ENCODE peak calls at places on chromosomes 5 and 9, in six cellular contexts. P, S, E, Z, W and G are unnamed samples.

GRCh38 chr9:129143031-129143441 is 31.8 kb downstream of the PTPA start:
- DNase-seq in P (peak; percentile 92), S (peak; percentile 76), E (peak; percentile 77), Z (peak; percentile 90), W (peak; percentile 96), G (peak; percentile 92)

GRCh38 chr5:137957948-137958347 is 68.7 kb downstream of the PKD2L2 start:
- DNase-seq in P (peak; percentile 7), S (no peak), E (no peak), Z (no peak), W (no peak), G (no peak)

GRCh38 chr5:18112066-18112465 is 477.8 kb downstream of the TAF11L14 start:
- DNase-seq in P (no peak), S (no peak), E (no peak), Z (no peak), W (no peak), G (no peak)

GRCh38 chr5:178644826-178645545 is 18.1 kb upstream of the CLK4 start:
- DNase-seq in P (peak; percentile 29), S (no peak), E (no peak), Z (no peak), W (peak; percentile 70), G (no peak)

GRCh38 chr5:34656700-34657549 is 797 bp downstream of the RAI14 start:
- DNase-seq in P (no peak), S (peak; percentile 33), E (no peak), Z (peak; percentile 39), W (peak; percentile 32), G (peak; percentile 47)

GRCh38 chr5:33637011-33637410 is 196.2 kb downstream of the TARS1 start:
- DNase-seq in P (no peak), S (no peak), E (no peak), Z (no peak), W (no peak), G (no peak)

GRCh38 chr5:119187776-119188529 is 117.1 kb downstream of the DMXL1 start:
- DNase-seq in P (no peak), S (no peak), E (no peak), Z (no peak), W (no peak), G (no peak)

GRCh38 chr5:140635291-140636257 is 2.6 kb upstream of the CD14 start:
- DNase-seq in P (no peak), S (no peak), E (no peak), Z (no peak), W (no peak), G (no peak)

GRCh38 chr5:19605846-19606407 is 382.1 kb downstream of the CDH18 start:
- DNase-seq in P (no peak), S (no peak), E (no peak), Z (no peak), W (no peak), G (no peak)

GRCh38 chr9:71490810-71491209 is 277.5 kb downstream of the CEMIP2 start:
- DNase-seq in P (peak; percentile 26), S (no peak), E (no peak), Z (no peak), W (peak; percentile 13), G (no peak)

GRCh38 chr9:29564564-29564963 is 1991.3 kb upstream of the C9orf72 start:
- DNase-seq in P (peak; percentile 4), S (no peak), E (no peak), Z (no peak), W (peak; percentile 4), G (no peak)